ENCODE peak calls at places on chromosomes 2 and 18, in seven cellular contexts. R, E, I, J, N, O and T are unnamed samples.

GRCh38 chr2:54534625-54535024 is 78.5 kb downstream of the SPTBN1 start:
- DNase-seq in I (no peak), J (no peak), N (no peak), R (no peak), O (no peak), E (no peak), T (no peak)

GRCh38 chr2:65868177-65868576 is 435.8 kb upstream of the SPRED2 start:
- DNase-seq in R (no peak), N (no peak), O (no peak), I (no peak), J (no peak), E (no peak), T (no peak)

GRCh38 chr2:120625865-120626560 is 109.7 kb upstream of the GLI2 start:
- DNase-seq in I (peak; percentile 68), O (peak; percentile 41), R (no peak), E (no peak), J (no peak), N (no peak), T (no peak)

GRCh38 chr2:40606862-40607261 is 155.0 kb upstream of the SLC8A1 start:
- DNase-seq in N (no peak), E (no peak), R (no peak), O (no peak), J (peak; percentile 3), I (no peak), T (peak; percentile 28)

GRCh38 chr18:25399554-25399953 is 47.6 kb upstream of the ZNF521 start:
- DNase-seq in J (no peak), O (no peak), R (no peak), I (no peak), E (no peak), N (no peak), T (no peak)

GRCh38 chr2:166202778-166203177 is 75.0 kb upstream of the SCN1A start:
- DNase-seq in J (no peak), R (no peak), O (no peak), N (no peak), I (no peak), E (no peak), T (no peak)

GRCh38 chr2:230160112-230160660 is 59.6 kb downstream of the SP110 start:
- DNase-seq in E (peak; percentile 68), J (peak; percentile 58), I (peak; percentile 59), O (peak; percentile 82), N (no peak), R (peak; percentile 61), T (peak; percentile 67)

GRCh38 chr2:25331686-25332365 is 9.9 kb downstream of the DNMT3A start:
- DNase-seq in O (peak; percentile 59), E (no peak), N (peak; percentile 14), I (no peak), R (no peak), J (no peak), T (no peak)

GRCh38 chr2:206981739-206982336 is 42.5 kb downstream of the CPO start:
- DNase-seq in O (peak; percentile 79), J (peak; percentile 79), E (peak; percentile 58), I (peak; percentile 85), N (peak; percentile 73), R (peak; percentile 85), T (peak; percentile 80)

GRCh38 chr2:45782436-45782835 is 131.0 kb downstream of the PRKCE start:
- DNase-seq in J (no peak), I (no peak), E (no peak), N (no peak), O (no peak), R (no peak), T (no peak)

GRCh38 chr2:45068643-45069140 is 59.4 kb upstream of the SIX2 start:
- DNase-seq in O (no peak), J (no peak), N (no peak), I (no peak), R (no peak), E (peak; percentile 42), T (no peak)

GRCh38 chr2:202221873-202222272 is 16.5 kb downstream of the SUMO1 start:
- DNase-seq in R (peak; percentile 11), J (peak; percentile 24), O (no peak), I (no peak), N (no peak), E (no peak), T (peak; percentile 20)

GRCh38 chr2:9538000-9538507 is 17.6 kb downstream of the ADAM17 start:
- DNase-seq in R (peak; percentile 98), J (peak; percentile 89), I (no peak), E (no peak), O (no peak), N (no peak), T (peak; percentile 95)

GRCh38 chr2:106139575-106139935 is 54.5 kb downstream of the UXS1 start:
- DNase-seq in E (no peak), N (no peak), J (no peak), R (no peak), O (no peak), I (no peak), T (no peak)

GRCh38 chr2:148529745-148530144 is 114.8 kb upstream of the EPC2 start:
- DNase-seq in R (no peak), J (no peak), I (no peak), E (no peak), N (no peak), O (no peak), T (no peak)

GRCh38 chr2:105377871-105378270 is 21.0 kb downstream of the FHL2 start:
- DNase-seq in I (no peak), N (no peak), J (no peak), R (no peak), O (no peak), E (no peak), T (no peak)

GRCh38 chr2:58571181-58571852 is 330.2 kb upstream of the FANCL start:
- DNase-seq in E (no peak), O (no peak), I (no peak), R (peak; percentile 77), J (peak; percentile 76), N (no peak), T (peak; percentile 75)

GRCh38 chr2:121903037-121903689 is 147.7 kb downstream of the TSN start:
- DNase-seq in O (no peak), J (no peak), R (no peak), E (no peak), I (no peak), N (peak; percentile 42), T (no peak)

GRCh38 chr2:109558076-109558882 is 55.5 kb downstream of the SEPTIN10 start:
- DNase-seq in J (peak; percentile 75), O (no peak), I (no peak), E (no peak), N (no peak), R (peak; percentile 95), T (peak; percentile 89)

GRCh38 chr2:162401871-162402270 is 57.9 kb downstream of the GCA start:
- DNase-seq in E (no peak), O (no peak), I (no peak), R (no peak), J (no peak), N (no peak), T (no peak)

GRCh38 chr2:174117951-174118930 is 130.1 kb downstream of the OLA1 start:
- DNase-seq in O (no peak), N (no peak), J (peak; percentile 76), E (no peak), R (peak; percentile 55), I (no peak), T (peak; percentile 65)

GRCh38 chr2:33598472-33599174 is 476 bp downstream of the FAM98A start:
- DNase-seq in R (peak; percentile 55), I (peak; percentile 64), O (peak; percentile 82), E (peak; percentile 56), N (no peak), J (peak; percentile 41), T (peak; percentile 40)

GRCh38 chr2:28216320-28216719 is 176.3 kb upstream of the FOSL2 start:
- DNase-seq in J (no peak), R (no peak), O (no peak), N (no peak), E (no peak), I (no peak), T (no peak)

GRCh38 chr2:28217042-28217740 is 175.5 kb upstream of the FOSL2 start:
- DNase-seq in E (no peak), R (no peak), I (no peak), O (no peak), N (no peak), J (no peak), T (no peak)

GRCh38 chr2:28219736-28220364 is 172.8 kb upstream of the FOSL2 start:
- DNase-seq in N (no peak), O (no peak), I (no peak), J (no peak), E (no peak), R (no peak), T (no peak)

GRCh38 chr2:28224648-28225471 is 167.8 kb upstream of the FOSL2 start:
- DNase-seq in J (peak; percentile 94), R (peak; percentile 93), N (no peak), O (no peak), I (no peak), E (no peak), T (peak; percentile 96)

GRCh38 chr2:28219134-28219533 is 173.5 kb upstream of the FOSL2 start:
- DNase-seq in N (no peak), R (peak; percentile 16), O (no peak), I (no peak), E (no peak), J (no peak), T (no peak)
- H3K4me3 ChIP-seq in N (no peak overlapping the region), R (no peak overlapping the region), O (no peak overlapping the region), I (no peak overlapping the region), E (no peak overlapping the region), J (no peak overlapping the region), T (no peak overlapping the region)

GRCh38 chr2:145524836-145525235 is 1004.9 kb upstream of the ZEB2 start:
- DNase-seq in R (no peak), O (no peak), I (no peak), J (no peak), E (no peak), N (no peak), T (peak; percentile 6)

GRCh38 chr2:145524303-145524702 is 1004.4 kb upstream of the ZEB2 start:
- DNase-seq in N (no peak), R (no peak), E (no peak), J (no peak), O (no peak), I (no peak), T (no peak)
- H3K4me3 ChIP-seq in N (no peak overlapping the region), R (no peak overlapping the region), E (no peak overlapping the region), J (no peak overlapping the region), O (no peak overlapping the region), I (no peak overlapping the region), T (no peak overlapping the region)

DNA sequence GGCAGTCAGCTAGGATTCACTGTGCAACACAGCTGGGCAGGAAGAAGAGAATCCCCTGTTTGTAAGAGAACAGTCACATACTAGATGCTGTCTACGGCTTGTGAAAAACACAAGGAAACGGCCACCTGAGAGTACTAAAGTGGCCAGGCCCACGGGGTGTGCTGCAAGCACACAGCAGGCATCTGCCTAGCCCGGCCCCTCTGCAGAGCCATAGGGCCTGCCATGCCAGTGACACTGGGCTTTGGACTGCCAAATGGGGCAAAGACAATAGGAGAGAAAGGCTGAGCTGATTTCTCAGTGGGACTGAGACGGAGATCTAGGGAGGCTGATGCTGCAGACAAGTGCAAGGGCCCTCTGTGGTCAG is 10.3 kb downstream of the TUBB6 start:
- DNase-seq in I (no peak), R (no peak), J (no peak), O (peak; percentile 72), N (no peak), E (no peak), T (no peak)
- H3K4me3 ChIP-seq in I (no peak overlapping the region), R (no peak overlapping the region), J (no peak overlapping the region), O (no peak overlapping the region), N (peak overlapping the region; percentile 15), E (no peak overlapping the region), T (no peak overlapping the region)

DNA sequence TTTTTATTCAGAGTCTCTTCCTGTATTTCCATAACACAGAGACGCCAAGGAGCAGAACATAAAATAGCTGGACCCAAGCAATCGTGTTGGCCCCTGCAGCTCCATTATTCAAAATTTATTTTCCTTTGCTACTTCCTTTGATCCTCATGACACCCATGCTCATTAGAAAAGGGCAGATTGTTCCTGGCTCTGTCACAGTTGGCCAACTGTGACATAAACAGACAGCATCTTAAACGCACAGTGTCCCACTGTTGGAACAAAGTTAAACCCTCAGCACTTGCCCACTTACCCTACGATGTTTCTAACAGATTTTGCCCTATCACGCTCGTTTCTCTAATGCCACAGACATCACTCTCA is 35.9 kb downstream of the IL1R2 start:
- DNase-seq in R (no peak), J (no peak), N (no peak), E (no peak), I (no peak), O (no peak), T (no peak)
- H3K4me3 ChIP-seq in R (no peak overlapping the region), J (no peak overlapping the region), N (no peak overlapping the region), E (no peak overlapping the region), I (no peak overlapping the region), O (no peak overlapping the region), T (no peak overlapping the region)